ENCODE peak calls at places on chromosomes 6 and 20, in five cellular contexts. One of them, this sample, is unnamed.

GRCh38 chr6:38432479-38432878 is 207.2 kb downstream of the BTBD9 start:
- DNase-seq in amniotic stem cell: no peak
- DNase-seq in Peyer's patch: no peak
- DNase-seq in foreskin keratinocyte: peak
- DNase-seq in astrocyte of the hippocampus: no peak
- DNase-seq in this sample: no peak

GRCh38 chr6:154169193-154169847 is 130.3 kb downstream of the OPRM1 start:
- DNase-seq in Peyer's patch: no peak
- DNase-seq in astrocyte of the hippocampus: peak
- DNase-seq in amniotic stem cell: no peak
- DNase-seq in foreskin keratinocyte: no peak
- DNase-seq in this sample: peak

GRCh38 chr6:128731249-128732165 is 151.4 kb upstream of the LAMA2 start:
- DNase-seq in amniotic stem cell: peak
- DNase-seq in astrocyte of the hippocampus: peak
- DNase-seq in Peyer's patch: no peak
- DNase-seq in foreskin keratinocyte: peak
- DNase-seq in this sample: no peak

GRCh38 chr20:52049001-52049731 is 142.4 kb downstream of the ZFP64 start:
- DNase-seq in astrocyte of the hippocampus: peak
- DNase-seq in Peyer's patch: no peak
- DNase-seq in amniotic stem cell: no peak
- DNase-seq in foreskin keratinocyte: no peak
- DNase-seq in this sample: no peak

GRCh38 chr6:95230071-95230740 is 347.1 kb upstream of the MANEA start:
- DNase-seq in astrocyte of the hippocampus: no peak
- DNase-seq in foreskin keratinocyte: no peak
- DNase-seq in Peyer's patch: no peak
- DNase-seq in amniotic stem cell: no peak
- DNase-seq in this sample: no peak

GRCh38 chr6:108002365-108003221 is 44.6 kb upstream of the SEC63 start:
- DNase-seq in astrocyte of the hippocampus: peak
- DNase-seq in foreskin keratinocyte: peak
- DNase-seq in amniotic stem cell: no peak
- DNase-seq in Peyer's patch: peak
- DNase-seq in this sample: peak

GRCh38 chr6:83884523-83884922 is 25.0 kb downstream of the CYB5R4 start:
- DNase-seq in amniotic stem cell: peak
- DNase-seq in foreskin keratinocyte: peak
- DNase-seq in Peyer's patch: no peak
- DNase-seq in astrocyte of the hippocampus: peak
- DNase-seq in this sample: no peak

GRCh38 chr6:23952214-23952613 is 173.8 kb upstream of the NRSN1 start:
- DNase-seq in foreskin keratinocyte: no peak
- DNase-seq in astrocyte of the hippocampus: no peak
- DNase-seq in Peyer's patch: no peak
- DNase-seq in amniotic stem cell: no peak
- DNase-seq in this sample: no peak

GRCh38 chr6:109690373-109690739 is 646 bp downstream of the AK9 start:
- DNase-seq in astrocyte of the hippocampus: peak
- DNase-seq in Peyer's patch: peak
- DNase-seq in amniotic stem cell: no peak
- DNase-seq in foreskin keratinocyte: no peak
- DNase-seq in this sample: peak

GRCh38 chr6:154508573-154509375 is 1.7 kb downstream of the CNKSR3 start:
- DNase-seq in foreskin keratinocyte: peak
- DNase-seq in astrocyte of the hippocampus: peak
- DNase-seq in Peyer's patch: no peak
- DNase-seq in amniotic stem cell: no peak
- DNase-seq in this sample: no peak

GRCh38 chr6:108838101-108838717 is 10.0 kb upstream of the ARMC2 start:
- DNase-seq in foreskin keratinocyte: no peak
- DNase-seq in Peyer's patch: no peak
- DNase-seq in astrocyte of the hippocampus: peak
- DNase-seq in amniotic stem cell: no peak
- DNase-seq in this sample: no peak

GRCh38 chr6:126152346-126152745 is 166.0 kb downstream of the TRMT11 start:
- DNase-seq in amniotic stem cell: no peak
- DNase-seq in astrocyte of the hippocampus: no peak
- DNase-seq in foreskin keratinocyte: no peak
- DNase-seq in Peyer's patch: no peak
- DNase-seq in this sample: no peak

This sample was measured in substantia nigra.